ENCODE peak calls at places on chromosomes 12 and 14, in ten cellular contexts. C is activated naive CD4-positive, alpha-beta T cell treated with Interleukin-2 at 50 U/mL for 16 hours; R is AG10803; W is hypothalamus; B is AG08396; A is H54; S is kidney epithelial cell; L is activated T-cell treated with anti-CD3 and anti-CD28 coated beads, Interleukin-2, amount 50 U/mL, for 72 hours; F is HL-60; Z is mucosa of descending colon. V is an unnamed sample.

GRCh38 chr14:55031190-55031589 is 4.2 kb downstream of the SOCS4 start:
- DNase-seq in B (no peak), L (no peak), S (no peak), A (no peak), C (no peak), Z (no peak), F (no peak), W (no peak), R (no peak), V (peak)

GRCh38 chr14:87863047-87863446 is 129.9 kb downstream of the GALC start:
- DNase-seq in A (no peak), W (no peak), B (no peak), F (no peak), C (no peak), S (no peak), R (no peak), L (no peak), Z (no peak), V (peak)

GRCh38 chr12:25315388-25315787 is 64.7 kb upstream of the KRAS start:
- DNase-seq in B (no peak), F (no peak), W (no peak), A (no peak), L (no peak), Z (no peak), C (no peak), R (no peak), S (no peak), V (no peak)

GRCh38 chr12:98763656-98764055 is 118.6 kb downstream of the APAF1 start:
- DNase-seq in W (no peak), C (no peak), F (no peak), Z (no peak), A (no peak), R (no peak), S (no peak), L (no peak), B (no peak), V (no peak)

GRCh38 chr14:43166163-43166562 is 1340.9 kb downstream of the FSCB start:
- DNase-seq in R (no peak), S (no peak), A (no peak), Z (no peak), W (no peak), F (no peak), C (no peak), L (no peak), B (no peak), V (no peak)

GRCh38 chr14:94395900-94396574 is 7.6 kb upstream of the SERPINA1 start:
- DNase-seq in F (no peak), S (no peak), A (no peak), C (no peak), B (no peak), R (no peak), L (no peak), W (no peak), Z (no peak), V (no peak)

GRCh38 chr14:47833006-47833405 is 157.6 kb upstream of the MDGA2 start:
- DNase-seq in R (no peak), B (no peak), F (no peak), A (no peak), L (no peak), S (no peak), C (no peak), Z (no peak), W (no peak), V (peak)

GRCh38 chr12:116236986-116237385 is 40.5 kb downstream of the MED13L start:
- DNase-seq in S (no peak), A (no peak), R (no peak), W (no peak), C (no peak), F (no peak), L (no peak), B (no peak), Z (no peak), V (no peak)

GRCh38 chr12:15928345-15928744 is 17.2 kb downstream of the DERA start:
- DNase-seq in Z (no peak), F (no peak), A (peak), L (no peak), B (peak), C (no peak), R (peak), W (no peak), S (peak), V (peak)

GRCh38 chr14:49505026-49505766 is 81.0 kb downstream of the RPS29 start:
- DNase-seq in C (no peak), Z (no peak), R (peak), S (peak), B (no peak), W (no peak), F (peak), A (peak), L (no peak), V (peak)

GRCh38 chr12:6700646-6701051 is at the start of gene PIANP:
- DNase-seq in C (peak), R (peak), L (peak), S (no peak), W (no peak), A (no peak), B (peak), F (no peak), Z (peak), V (peak)

GRCh38 chr14:43356984-43357545 is 1150.0 kb downstream of the FSCB start:
- DNase-seq in A (no peak), R (no peak), W (no peak), F (no peak), L (no peak), C (no peak), S (no peak), Z (no peak), B (no peak), V (no peak)

GRCh38 chr12:128971802-128972201 is 118.5 kb downstream of the GLT1D1 start:
- DNase-seq in L (no peak), R (no peak), W (no peak), C (no peak), B (no peak), S (no peak), F (no peak), A (no peak), Z (no peak), V (no peak)

GRCh38 chr14:81669308-81669707 is 135.7 kb upstream of the SEL1L start:
- DNase-seq in R (no peak), S (no peak), W (no peak), A (no peak), B (no peak), L (no peak), C (no peak), Z (peak), F (no peak), V (no peak)

GRCh38 chr14:32635103-32635719 is 303.5 kb upstream of the NPAS3 start:
- DNase-seq in F (no peak), C (no peak), A (no peak), L (no peak), W (no peak), Z (no peak), R (peak), S (no peak), B (peak), V (no peak)

GRCh38 chr12:105084251-105085250 is at the start of gene ALDH1L2:
- DNase-seq in A (peak), B (peak), W (peak), C (peak), R (peak), F (peak), Z (peak), L (peak), S (peak), V (peak)

GRCh38 chr12:30967026-30967425 is 40.5 kb downstream of the TSPAN11 start:
- DNase-seq in S (no peak), F (no peak), Z (no peak), C (no peak), B (no peak), L (no peak), R (no peak), W (no peak), A (no peak), V (peak)

GRCh38 chr12:91663331-91663998 is 480.8 kb upstream of the DCN start:
- DNase-seq in C (no peak), W (no peak), Z (no peak), F (no peak), L (no peak), R (no peak), A (no peak), S (no peak), B (no peak), V (no peak)

GRCh38 chr12:16385779-16386646 is 38.6 kb downstream of the MGST1 start:
- DNase-seq in Z (peak), F (peak), L (no peak), A (peak), B (peak), W (no peak), R (peak), S (peak), C (no peak), V (peak)

GRCh38 chr12:110929818-110930217 is 9.4 kb upstream of the MYL2 start:
- DNase-seq in C (no peak), R (no peak), F (no peak), L (no peak), B (no peak), Z (no peak), A (no peak), W (no peak), S (no peak), V (no peak)

GRCh38 chr12:32069071-32069470 is 37.6 kb upstream of the BICD1 start:
- DNase-seq in A (no peak), S (peak), F (no peak), C (no peak), W (no peak), B (no peak), R (no peak), L (no peak), Z (no peak), V (no peak)

GRCh38 chr14:53634793-53635192 is 321.8 kb downstream of the BMP4 start:
- DNase-seq in S (no peak), R (no peak), B (no peak), F (no peak), L (no peak), Z (no peak), W (no peak), C (no peak), A (no peak), V (no peak)

GRCh38 chr12:90851800-90852718 is 102.9 kb downstream of the CCER1 start:
- DNase-seq in F (no peak), C (no peak), R (no peak), W (no peak), A (no peak), B (no peak), S (no peak), Z (no peak), L (no peak), V (no peak)

GRCh38 chr12:65741662-65742480 is 82.4 kb upstream of the HMGA2 start:
- DNase-seq in W (no peak), C (peak), L (peak), A (peak), S (no peak), B (peak), F (no peak), R (peak), Z (peak), V (peak)

GRCh38 chr14:96304956-96305355 is 48.9 kb downstream of the BDKRB1 start:
- DNase-seq in Z (no peak), S (no peak), W (no peak), B (no peak), R (no peak), F (no peak), L (no peak), A (no peak), C (no peak), V (no peak)

GRCh38 chr14:34680806-34681479 is 33.5 kb downstream of the CFL2 start:
- DNase-seq in R (no peak), B (no peak), C (no peak), W (no peak), L (no peak), S (no peak), Z (no peak), A (no peak), F (no peak), V (no peak)

GRCh38 chr12:92784356-92784755 is 81.6 kb downstream of the PLEKHG7 start:
- DNase-seq in Z (no peak), B (peak), F (no peak), L (no peak), A (no peak), C (no peak), R (peak), S (no peak), W (no peak), V (no peak)

GRCh38 chr12:101087903-101088302 is 122.1 kb downstream of the SLC5A8 start:
- DNase-seq in S (no peak), Z (no peak), R (no peak), L (no peak), A (no peak), C (no peak), W (no peak), F (no peak), B (no peak), V (no peak)

GRCh38 chr14:51317373-51317772 is 77.3 kb downstream of the TMX1 start:
- DNase-seq in C (no peak), Z (no peak), F (no peak), B (no peak), S (no peak), R (peak), A (no peak), L (no peak), W (no peak), V (no peak)

GRCh38 chr12:104747956-104748355 is 210.1 kb downstream of the SLC41A2 start:
- DNase-seq in C (no peak), B (no peak), S (no peak), R (no peak), A (no peak), F (no peak), Z (no peak), L (no peak), W (no peak), V (no peak)

V was measured in osteoblast.